ENCODE peak calls at places on chromosomes 13 and 19, in eight cellular contexts. One of them, this sample, is unnamed.

GRCh38 chr19:43078311-43078710 is 4.2 kb downstream of the PSG2 start:
- DNase-seq in astrocyte of the cerebellum: no peak
- DNase-seq in mucosa of descending colon: no peak
- DNase-seq in foreskin fibroblast: peak
- DNase-seq in cardiac fibroblast: peak
- DNase-seq in heart right ventricle: no peak
- DNase-seq in AG10803: peak
- DNase-seq in cardiac muscle cell: peak
- DNase-seq in this sample: no peak

GRCh38 chr19:53553865-53554791 is 16.2 kb downstream of the ZNF331 start:
- DNase-seq in astrocyte of the cerebellum: peak
- DNase-seq in mucosa of descending colon: peak
- DNase-seq in foreskin fibroblast: peak
- DNase-seq in cardiac fibroblast: peak
- DNase-seq in heart right ventricle: peak
- DNase-seq in AG10803: peak
- DNase-seq in cardiac muscle cell: peak
- DNase-seq in this sample: peak

GRCh38 chr13:105069106-105069505 is 1466.4 kb downstream of the EFNB2 start:
- DNase-seq in astrocyte of the cerebellum: no peak
- DNase-seq in mucosa of descending colon: no peak
- DNase-seq in foreskin fibroblast: no peak
- DNase-seq in cardiac fibroblast: no peak
- DNase-seq in heart right ventricle: no peak
- DNase-seq in AG10803: no peak
- DNase-seq in cardiac muscle cell: no peak
- DNase-seq in this sample: no peak

GRCh38 chr19:8451885-8452284 is 7.1 kb downstream of the HNRNPM start:
- DNase-seq in astrocyte of the cerebellum: peak
- DNase-seq in mucosa of descending colon: no peak
- DNase-seq in foreskin fibroblast: peak
- DNase-seq in cardiac fibroblast: no peak
- DNase-seq in heart right ventricle: no peak
- DNase-seq in AG10803: peak
- DNase-seq in cardiac muscle cell: peak
- DNase-seq in this sample: no peak

GRCh38 chr19:48845384-48845783 is 9.1 kb upstream of the HSD17B14 start:
- DNase-seq in astrocyte of the cerebellum: no peak
- DNase-seq in mucosa of descending colon: no peak
- DNase-seq in foreskin fibroblast: no peak
- DNase-seq in cardiac fibroblast: no peak
- DNase-seq in heart right ventricle: no peak
- DNase-seq in AG10803: no peak
- DNase-seq in cardiac muscle cell: no peak
- DNase-seq in this sample: no peak

GRCh38 chr19:36120092-36120983 is 5.1 kb downstream of the TBCB start:
- DNase-seq in astrocyte of the cerebellum: no peak
- DNase-seq in mucosa of descending colon: no peak
- DNase-seq in foreskin fibroblast: no peak
- DNase-seq in cardiac fibroblast: no peak
- DNase-seq in heart right ventricle: no peak
- DNase-seq in AG10803: no peak
- DNase-seq in cardiac muscle cell: no peak
- DNase-seq in this sample: no peak

GRCh38 chr13:84605927-84606326 is 723.7 kb upstream of the SLITRK1 start:
- DNase-seq in astrocyte of the cerebellum: no peak
- DNase-seq in mucosa of descending colon: no peak
- DNase-seq in foreskin fibroblast: no peak
- DNase-seq in cardiac fibroblast: no peak
- DNase-seq in heart right ventricle: no peak
- DNase-seq in AG10803: no peak
- DNase-seq in cardiac muscle cell: no peak
- DNase-seq in this sample: no peak

GRCh38 chr19:39154626-39155100 is 29.1 kb downstream of the PAK4 start:
- DNase-seq in astrocyte of the cerebellum: no peak
- DNase-seq in mucosa of descending colon: peak
- DNase-seq in foreskin fibroblast: no peak
- DNase-seq in cardiac fibroblast: no peak
- DNase-seq in heart right ventricle: no peak
- DNase-seq in AG10803: no peak
- DNase-seq in cardiac muscle cell: peak
- DNase-seq in this sample: no peak

GRCh38 chr19:36898422-36898821 is 17.7 kb downstream of the ZNF829 start:
- DNase-seq in astrocyte of the cerebellum: no peak
- DNase-seq in mucosa of descending colon: no peak
- DNase-seq in foreskin fibroblast: no peak
- DNase-seq in cardiac fibroblast: no peak
- DNase-seq in heart right ventricle: no peak
- DNase-seq in AG10803: no peak
- DNase-seq in cardiac muscle cell: no peak
- DNase-seq in this sample: no peak

GRCh38 chr13:30859326-30859725 is 46.7 kb upstream of the MEDAG start:
- DNase-seq in astrocyte of the cerebellum: no peak
- DNase-seq in mucosa of descending colon: no peak
- DNase-seq in foreskin fibroblast: no peak
- DNase-seq in cardiac fibroblast: no peak
- DNase-seq in heart right ventricle: no peak
- DNase-seq in AG10803: no peak
- DNase-seq in cardiac muscle cell: no peak
- DNase-seq in this sample: no peak

GRCh38 chr13:59537500-59537899 is 626.2 kb downstream of the DIAPH3 start:
- DNase-seq in astrocyte of the cerebellum: no peak
- DNase-seq in mucosa of descending colon: no peak
- DNase-seq in foreskin fibroblast: no peak
- DNase-seq in cardiac fibroblast: no peak
- DNase-seq in heart right ventricle: no peak
- DNase-seq in AG10803: no peak
- DNase-seq in cardiac muscle cell: no peak
- DNase-seq in this sample: no peak

GRCh38 chr13:101127741-101128353 is 288.5 kb downstream of the NALCN start:
- DNase-seq in astrocyte of the cerebellum: peak
- DNase-seq in mucosa of descending colon: peak
- DNase-seq in foreskin fibroblast: no peak
- DNase-seq in cardiac fibroblast: peak
- DNase-seq in heart right ventricle: no peak
- DNase-seq in AG10803: peak
- DNase-seq in cardiac muscle cell: peak
- DNase-seq in this sample: no peak

GRCh38 chr19:5026706-5027273 is 57.9 kb downstream of the KDM4B start:
- DNase-seq in astrocyte of the cerebellum: no peak
- DNase-seq in mucosa of descending colon: no peak
- DNase-seq in foreskin fibroblast: no peak
- DNase-seq in cardiac fibroblast: peak
- DNase-seq in heart right ventricle: no peak
- DNase-seq in AG10803: no peak
- DNase-seq in cardiac muscle cell: peak
- DNase-seq in this sample: no peak

GRCh38 chr19:7781157-7781556 is 18.1 kb downstream of the CLEC4M start:
- DNase-seq in astrocyte of the cerebellum: no peak
- DNase-seq in mucosa of descending colon: no peak
- DNase-seq in foreskin fibroblast: no peak
- DNase-seq in cardiac fibroblast: no peak
- DNase-seq in heart right ventricle: no peak
- DNase-seq in AG10803: no peak
- DNase-seq in cardiac muscle cell: no peak
- DNase-seq in this sample: no peak

GRCh38 chr19:48757741-48758144 is 2.4 kb downstream of the FGF21 start:
- DNase-seq in astrocyte of the cerebellum: no peak
- DNase-seq in mucosa of descending colon: no peak
- DNase-seq in foreskin fibroblast: no peak
- DNase-seq in cardiac fibroblast: no peak
- DNase-seq in heart right ventricle: no peak
- DNase-seq in AG10803: no peak
- DNase-seq in cardiac muscle cell: no peak
- DNase-seq in this sample: no peak

GRCh38 chr13:111472559-111473460 is 152.4 kb downstream of the TEX29 start:
- DNase-seq in astrocyte of the cerebellum: no peak
- DNase-seq in mucosa of descending colon: no peak
- DNase-seq in foreskin fibroblast: no peak
- DNase-seq in cardiac fibroblast: no peak
- DNase-seq in heart right ventricle: no peak
- DNase-seq in AG10803: no peak
- DNase-seq in cardiac muscle cell: no peak
- DNase-seq in this sample: no peak

GRCh38 chr13:111476197-111476596 is 155.8 kb downstream of the TEX29 start:
- DNase-seq in astrocyte of the cerebellum: no peak
- DNase-seq in mucosa of descending colon: no peak
- DNase-seq in foreskin fibroblast: no peak
- DNase-seq in cardiac fibroblast: no peak
- DNase-seq in heart right ventricle: no peak
- DNase-seq in AG10803: no peak
- DNase-seq in cardiac muscle cell: no peak
- DNase-seq in this sample: no peak

GRCh38 chr13:111472083-111472482 is 151.6 kb downstream of the TEX29 start:
- DNase-seq in astrocyte of the cerebellum: no peak
- DNase-seq in mucosa of descending colon: no peak
- DNase-seq in foreskin fibroblast: no peak
- DNase-seq in cardiac fibroblast: no peak
- DNase-seq in heart right ventricle: no peak
- DNase-seq in AG10803: no peak
- DNase-seq in cardiac muscle cell: no peak
- DNase-seq in this sample: no peak

GRCh38 chr13:111475488-111475887 is 155.0 kb downstream of the TEX29 start:
- DNase-seq in astrocyte of the cerebellum: no peak
- DNase-seq in mucosa of descending colon: no peak
- DNase-seq in foreskin fibroblast: no peak
- DNase-seq in cardiac fibroblast: no peak
- DNase-seq in heart right ventricle: no peak
- DNase-seq in AG10803: no peak
- DNase-seq in cardiac muscle cell: no peak
- DNase-seq in this sample: no peak

DNA sequence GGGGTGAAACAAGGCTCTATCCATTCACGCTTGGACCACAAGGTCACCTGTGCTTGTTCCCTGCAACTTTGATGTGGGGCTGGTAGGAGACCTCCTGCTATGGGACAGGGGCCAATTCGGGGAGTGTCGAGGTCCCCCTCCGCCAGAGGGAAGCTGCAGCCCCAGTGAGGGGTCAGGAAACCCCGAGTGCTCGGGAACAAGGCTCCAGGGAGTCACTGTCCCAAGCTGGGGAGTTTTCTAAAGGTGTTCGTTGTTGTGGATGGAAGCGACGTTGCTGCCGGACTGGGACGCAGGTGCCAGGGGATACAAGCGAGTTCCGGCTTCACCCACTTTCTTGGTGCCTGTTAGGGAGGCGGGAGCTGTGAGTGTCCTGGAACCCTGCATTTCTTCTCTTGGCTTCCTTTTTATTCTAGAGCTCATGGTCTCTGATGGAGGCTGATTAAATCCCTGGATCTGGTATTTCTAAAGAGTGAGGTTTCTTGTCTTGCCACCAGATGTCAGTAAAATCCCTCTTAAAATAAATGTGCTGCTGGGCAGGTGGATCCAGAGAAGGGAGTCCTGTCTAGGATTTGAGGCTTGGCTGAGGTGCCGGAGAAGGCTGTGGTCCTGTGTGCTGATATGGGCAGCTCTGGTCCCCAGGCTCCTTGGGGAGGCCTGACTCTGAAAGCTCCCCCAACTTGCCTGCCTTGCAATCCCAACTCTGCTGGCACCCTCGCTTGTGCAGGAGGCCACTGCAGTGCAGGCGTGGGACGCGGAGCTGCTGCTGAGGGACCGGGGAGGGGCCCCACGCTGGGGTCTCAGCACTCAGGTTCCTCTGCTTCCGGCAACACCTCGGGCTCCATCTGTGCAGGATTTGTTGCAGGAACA is 153.9 kb downstream of the TEX29 start:
- DNase-seq in astrocyte of the cerebellum: peak
- DNase-seq in mucosa of descending colon: peak
- DNase-seq in foreskin fibroblast: peak
- DNase-seq in cardiac fibroblast: peak
- DNase-seq in heart right ventricle: no peak
- DNase-seq in AG10803: peak
- DNase-seq in cardiac muscle cell: peak
- DNase-seq in this sample: peak
- TF ChIP-seq CTCF in astrocyte of the cerebellum: peak
- TF ChIP-seq CTCF in mucosa of descending colon: no peak
- TF ChIP-seq CTCF in foreskin fibroblast: peak
- TF ChIP-seq CTCF in cardiac fibroblast: peak
- TF ChIP-seq CTCF in heart right ventricle: peak
- TF ChIP-seq CTCF in AG10803: peak
- TF ChIP-seq CTCF in cardiac muscle cell: peak
- TF ChIP-seq CTCF in this sample: peak

DNA sequence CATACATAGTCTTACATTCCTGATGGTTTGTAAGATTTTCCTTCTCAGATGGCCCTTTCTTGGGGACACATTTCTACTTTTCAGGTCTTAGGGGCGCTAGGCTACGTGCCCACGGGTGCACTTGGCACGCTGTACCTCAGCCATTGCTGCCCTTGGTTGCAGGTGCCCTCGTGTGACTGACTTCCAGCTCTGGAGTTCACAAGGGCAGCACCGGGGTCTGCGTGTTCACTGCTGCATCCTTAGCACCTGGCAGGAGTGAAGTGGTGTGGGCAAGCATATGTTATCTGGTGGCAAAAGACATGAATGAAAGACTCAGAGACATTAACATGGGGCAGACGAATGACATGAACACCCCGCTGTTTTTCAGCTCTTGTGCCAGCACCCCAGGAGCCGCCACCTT is 13.3 kb upstream of the WDR88 start:
- DNase-seq in astrocyte of the cerebellum: no peak
- DNase-seq in mucosa of descending colon: no peak
- DNase-seq in foreskin fibroblast: no peak
- DNase-seq in cardiac fibroblast: no peak
- DNase-seq in heart right ventricle: no peak
- DNase-seq in AG10803: no peak
- DNase-seq in cardiac muscle cell: no peak
- DNase-seq in this sample: no peak
- H3K4me3 ChIP-seq in astrocyte of the cerebellum: no peak
- H3K4me3 ChIP-seq in mucosa of descending colon: no peak
- H3K4me3 ChIP-seq in foreskin fibroblast: no peak
- H3K4me3 ChIP-seq in cardiac fibroblast: no peak
- H3K4me3 ChIP-seq in heart right ventricle: no peak
- H3K4me3 ChIP-seq in AG10803: no peak
- H3K4me3 ChIP-seq in cardiac muscle cell: no peak
- H3K4me3 ChIP-seq in this sample: no peak

GRCh38 chr19:3125900-3126524 is 9.8 kb upstream of the GNA15 start:
- DNase-seq in astrocyte of the cerebellum: no peak
- DNase-seq in mucosa of descending colon: peak
- DNase-seq in foreskin fibroblast: peak
- DNase-seq in cardiac fibroblast: peak
- DNase-seq in heart right ventricle: peak
- DNase-seq in AG10803: peak
- DNase-seq in cardiac muscle cell: peak
- DNase-seq in this sample: no peak
- TF ChIP-seq CTCF in astrocyte of the cerebellum: peak
- TF ChIP-seq CTCF in mucosa of descending colon: peak
- TF ChIP-seq CTCF in foreskin fibroblast: peak
- TF ChIP-seq CTCF in cardiac fibroblast: peak
- TF ChIP-seq CTCF in heart right ventricle: peak
- TF ChIP-seq CTCF in AG10803: peak
- TF ChIP-seq CTCF in cardiac muscle cell: peak
- TF ChIP-seq CTCF in this sample: peak

DNA sequence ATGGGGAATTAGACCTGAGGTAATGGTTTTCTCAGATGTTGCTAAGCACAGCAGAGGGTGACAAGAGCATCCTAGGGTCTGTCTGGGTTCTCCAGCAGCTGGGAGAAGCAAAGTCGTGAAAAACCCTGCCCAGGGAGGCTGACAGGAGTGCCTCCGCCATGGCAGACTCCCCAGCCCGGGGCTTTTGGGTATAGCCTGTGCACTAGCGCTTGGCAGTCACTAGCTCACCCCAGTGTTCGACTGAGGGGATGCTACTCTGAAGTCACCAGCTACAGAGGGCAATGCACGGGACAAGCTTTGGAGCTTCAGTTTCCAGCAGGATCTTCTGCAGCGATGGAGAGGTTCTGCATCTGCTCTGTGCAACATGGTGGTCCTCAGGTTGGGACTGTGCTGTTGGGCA is 87.5 kb downstream of the ING1 start:
- DNase-seq in astrocyte of the cerebellum: no peak
- DNase-seq in mucosa of descending colon: no peak
- DNase-seq in foreskin fibroblast: no peak
- DNase-seq in cardiac fibroblast: no peak
- DNase-seq in heart right ventricle: no peak
- DNase-seq in AG10803: no peak
- DNase-seq in cardiac muscle cell: no peak
- DNase-seq in this sample: no peak
- H3K4me3 ChIP-seq in astrocyte of the cerebellum: no peak
- H3K4me3 ChIP-seq in mucosa of descending colon: no peak
- H3K4me3 ChIP-seq in foreskin fibroblast: no peak
- H3K4me3 ChIP-seq in cardiac fibroblast: no peak
- H3K4me3 ChIP-seq in heart right ventricle: no peak
- H3K4me3 ChIP-seq in AG10803: no peak
- H3K4me3 ChIP-seq in cardiac muscle cell: no peak
- H3K4me3 ChIP-seq in this sample: no peak